ENCODE peak calls at places on chromosomes 2 and 18, in nine cellular contexts. Z is A549, C is heart right ventricle, N is BJ, T is tibial nerve, J is cardiac muscle cell, S is stomach, D is IMR-90, P is GM23338. M is an unnamed sample.

GRCh38 chr2:72112421-72112820 is 35.2 kb downstream of the CYP26B1 start:
- DNase-seq in Z (no peak), C (no peak), N (no peak), T (no peak), J (no peak), S (no peak), D (peak), P (no peak), M (no peak)

GRCh38 chr18:23900979-23901378 is 113.6 kb upstream of the TTC39C start:
- DNase-seq in Z (no peak), C (peak), N (no peak), T (no peak), J (no peak), S (no peak), D (no peak), P (peak), M (no peak)

GRCh38 chr2:7102831-7103230 is 185.6 kb downstream of the RNF144A start:
- DNase-seq in Z (no peak), C (no peak), N (no peak), T (no peak), J (no peak), S (no peak), D (no peak), P (no peak), M (no peak)

GRCh38 chr2:235095569-235095968 is 143.8 kb downstream of the SH3BP4 start:
- DNase-seq in Z (no peak), C (no peak), N (no peak), T (no peak), J (no peak), S (no peak), D (peak), P (no peak), M (no peak)

GRCh38 chr2:31170071-31170698 is 31.9 kb upstream of the GALNT14 start:
- DNase-seq in Z (peak), C (peak), N (peak), T (peak), J (peak), S (peak), D (peak), P (peak), M (peak)

GRCh38 chr2:177622516-177622915 is 229.9 kb downstream of the AGPS start:
- DNase-seq in Z (no peak), C (no peak), N (no peak), T (no peak), J (peak), S (no peak), D (no peak), P (peak), M (peak)

GRCh38 chr18:47149457-47150028 is 757 bp downstream of the HDHD2 start:
- DNase-seq in Z (peak), C (no peak), N (no peak), T (no peak), J (no peak), S (no peak), D (peak), P (peak), M (no peak)

GRCh38 chr2:159895258-159896209 is 97.5 kb upstream of the CD302 start:
- DNase-seq in Z (no peak), C (no peak), N (no peak), T (no peak), J (peak), S (no peak), D (peak), P (no peak), M (no peak)

GRCh38 chr2:11665510-11666362 is 4.3 kb downstream of the NTSR2 start:
- DNase-seq in Z (no peak), C (no peak), N (no peak), T (no peak), J (no peak), S (no peak), D (no peak), P (no peak), M (no peak)

GRCh38 chr2:64672708-64673107 is 19.0 kb upstream of the SERTAD2 start:
- DNase-seq in Z (no peak), C (no peak), N (no peak), T (no peak), J (no peak), S (no peak), D (no peak), P (no peak), M (no peak)

GRCh38 chr2:80546766-80547165 is 242.2 kb upstream of the LRRTM1 start:
- DNase-seq in Z (no peak), C (no peak), N (no peak), T (no peak), J (no peak), S (no peak), D (no peak), P (peak), M (no peak)

GRCh38 chr18:35713545-35713944 is 132.0 kb downstream of the GALNT1 start:
- DNase-seq in Z (no peak), C (no peak), N (peak), T (no peak), J (no peak), S (no peak), D (peak), P (no peak), M (no peak)

GRCh38 chr2:178282075-178282474 is 87.8 kb downstream of the OSBPL6 start:
- DNase-seq in Z (peak), C (no peak), N (no peak), T (no peak), J (no peak), S (no peak), D (peak), P (peak), M (no peak)

GRCh38 chr2:29640360-29640759 is 281.0 kb downstream of the ALK start:
- DNase-seq in Z (no peak), C (no peak), N (no peak), T (no peak), J (no peak), S (no peak), D (no peak), P (no peak), M (no peak)

GRCh38 chr2:1605102-1605501 is 139.2 kb downstream of the PXDN start:
- DNase-seq in Z (no peak), C (peak), N (no peak), T (no peak), J (no peak), S (no peak), D (peak), P (peak), M (peak)
- TF ChIP-seq CTCF in Z (no peak), C (no peak), N (no peak), T (no peak), J (no peak), S (no peak), D (no peak), P (no peak), M (no peak)

DNA sequence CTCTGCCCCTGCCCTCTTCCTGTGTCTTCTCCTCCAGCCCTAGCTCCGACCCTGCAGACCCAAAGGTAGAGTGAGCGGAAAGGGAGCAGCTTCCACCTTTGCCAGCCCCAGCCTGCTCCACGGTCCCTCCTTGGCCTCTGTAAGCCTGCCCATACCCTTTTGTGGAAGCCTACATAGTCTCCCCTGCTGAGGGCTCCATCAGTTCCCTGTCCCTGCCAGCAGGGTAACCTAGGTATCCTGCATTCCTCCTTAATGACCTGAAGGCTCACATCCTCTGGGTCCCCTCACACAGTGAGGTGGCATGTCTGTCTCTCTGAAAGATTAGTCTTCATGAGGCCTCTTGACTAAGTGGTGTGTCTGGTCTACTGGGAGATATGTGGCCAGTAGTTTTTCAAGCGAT is 20.5 kb upstream of the ACKR3 start:
- DNase-seq in Z (no peak), C (no peak), N (no peak), T (no peak), J (no peak), S (no peak), D (no peak), P (peak), M (no peak)
- TF ChIP-seq CTCF in Z (no peak), C (no peak), N (no peak), T (no peak), J (no peak), S (no peak), D (no peak), P (peak), M (no peak)

DNA sequence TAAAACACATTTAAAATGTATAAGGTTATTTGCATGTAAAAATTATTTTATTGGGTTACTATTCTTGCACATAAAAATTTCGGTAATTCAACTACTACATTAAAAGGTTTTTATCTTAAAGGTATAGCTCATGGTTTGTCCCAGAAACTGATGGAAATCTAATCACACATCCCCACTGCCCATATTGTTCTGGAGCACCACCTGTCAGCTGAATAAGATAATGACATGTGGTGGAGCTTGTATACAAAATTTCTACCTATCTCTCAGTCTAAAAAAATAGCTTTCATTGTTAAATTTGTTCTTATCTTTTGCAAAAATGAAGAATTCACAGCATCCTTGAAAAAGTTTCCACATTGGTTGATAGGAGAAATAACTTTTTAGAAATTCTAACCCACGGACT is 18.3 kb downstream of the ERBB4 start:
- DNase-seq in Z (peak), C (no peak), N (no peak), T (no peak), J (no peak), S (no peak), D (no peak), P (peak), M (no peak)
- TF ChIP-seq CTCF in Z (peak), C (peak), N (peak), T (peak), J (no peak), S (no peak), D (peak), P (peak), M (no peak)

GRCh38 chr2:238239872-238240760 is at the start of gene HES6:
- DNase-seq in Z (peak), C (peak), N (no peak), T (peak), J (peak), S (peak), D (peak), P (peak), M (peak)

GRCh38 chr2:238238311-238238765 is 1.5 kb downstream of the HES6 start:
- DNase-seq in Z (no peak), C (no peak), N (no peak), T (no peak), J (no peak), S (no peak), D (no peak), P (no peak), M (no peak)

GRCh38 chr2:238239552-238239871 is 326 bp downstream of the HES6 start:
- DNase-seq in Z (no peak), C (no peak), N (no peak), T (no peak), J (peak), S (no peak), D (no peak), P (peak), M (no peak)

GRCh38 chr2:238237441-238237840 is 2.4 kb downstream of the HES6 start:
- DNase-seq in Z (no peak), C (no peak), N (no peak), T (no peak), J (no peak), S (no peak), D (no peak), P (no peak), M (no peak)

DNA sequence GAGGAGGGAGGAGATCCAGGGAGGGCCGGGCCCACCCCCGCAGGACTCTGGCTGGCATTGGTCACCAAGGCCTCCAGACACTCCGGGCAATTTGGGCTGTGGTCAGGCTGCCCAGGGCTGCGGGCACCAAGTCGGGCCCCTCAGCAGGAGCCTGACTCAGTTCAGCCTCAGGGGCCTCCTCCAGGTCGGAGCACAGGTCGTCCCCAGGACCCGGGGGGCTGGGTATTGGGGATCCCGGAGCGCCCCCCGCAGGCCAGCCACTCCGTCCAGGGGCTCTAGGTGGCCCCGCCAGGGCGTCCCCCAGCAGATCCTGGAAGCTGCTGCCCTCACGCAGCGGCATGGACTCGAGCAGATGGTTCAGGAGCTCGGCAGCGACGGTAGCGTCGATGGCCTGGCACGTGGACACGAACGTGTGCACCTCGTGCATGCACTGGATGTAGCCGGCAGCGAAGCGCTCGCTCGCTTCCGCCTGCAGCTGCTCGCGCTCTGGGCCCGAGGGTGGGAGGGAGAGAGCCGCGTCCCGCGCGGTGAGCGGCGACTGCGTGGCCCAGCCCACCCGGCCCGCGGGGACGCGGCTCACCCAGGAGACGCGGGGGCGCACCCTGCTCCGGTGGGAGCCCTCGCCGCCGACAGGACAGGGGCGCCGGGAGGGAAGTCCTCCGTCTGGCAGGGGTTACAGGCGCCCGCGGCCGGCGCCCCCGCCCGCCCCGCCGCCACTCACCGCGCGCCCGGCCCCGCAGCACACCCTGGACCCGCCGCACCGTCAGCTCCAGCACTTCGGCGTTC is 879 bp downstream of the HES6 start:
- DNase-seq in Z (no peak), C (no peak), N (no peak), T (no peak), J (no peak), S (no peak), D (no peak), P (peak), M (peak)
- TF ChIP-seq CTCF in Z (no peak), C (no peak), N (no peak), T (no peak), J (no peak), S (no peak), D (no peak), P (no peak), M (peak)

DNA sequence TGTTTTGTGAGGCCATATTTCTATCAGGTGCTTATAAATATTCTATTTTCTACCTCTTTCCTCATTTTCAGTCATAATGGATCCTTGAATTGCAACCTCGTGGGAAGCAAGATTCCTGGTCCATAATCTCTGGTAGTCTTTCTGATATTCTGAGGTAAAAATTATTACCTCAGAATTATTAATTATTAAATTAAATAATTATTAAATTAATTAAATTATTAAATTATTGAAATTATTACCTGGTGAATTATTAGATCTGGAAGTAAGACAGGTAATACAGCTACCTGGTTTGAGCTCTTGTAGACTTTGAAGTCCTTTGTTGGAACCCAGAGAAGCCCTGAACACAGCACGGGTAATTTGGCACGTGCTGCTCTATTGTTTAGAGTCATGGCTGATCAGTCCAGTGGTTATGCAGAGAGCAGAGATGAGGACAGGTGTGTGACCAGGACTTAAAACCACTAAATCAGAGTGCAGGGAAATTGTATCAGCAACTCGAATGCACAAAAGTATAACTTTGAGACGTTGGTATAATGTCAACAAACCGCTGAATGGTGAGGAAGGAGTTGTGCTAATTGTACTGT is 46.8 kb upstream of the PTPRM start:
- DNase-seq in Z (no peak), C (no peak), N (no peak), T (no peak), J (no peak), S (no peak), D (no peak), P (no peak), M (no peak)
- TF ChIP-seq CTCF in Z (no peak), C (no peak), N (no peak), T (no peak), J (no peak), S (no peak), D (no peak), P (no peak), M (no peak)

DNA sequence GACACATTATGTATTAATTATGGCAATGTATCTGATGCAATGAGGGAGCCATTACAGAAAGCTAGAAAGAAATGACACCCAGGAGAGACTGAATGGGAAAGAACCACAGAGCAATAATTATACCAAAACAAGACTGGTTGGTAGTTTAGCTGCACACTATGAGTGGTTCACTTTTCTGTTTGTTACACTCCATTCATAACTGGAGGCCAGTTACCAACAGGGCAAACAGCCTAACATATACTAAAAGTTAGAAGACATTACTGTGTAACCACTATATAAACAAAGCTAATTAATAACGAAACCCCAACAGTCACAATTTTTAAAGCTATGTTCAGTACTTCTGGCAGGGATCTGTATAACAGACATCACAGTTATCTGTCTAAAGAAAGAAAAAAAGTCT is 49.4 kb downstream of the NBAS start:
- DNase-seq in Z (no peak), C (no peak), N (no peak), T (no peak), J (no peak), S (no peak), D (no peak), P (no peak), M (no peak)
- TF ChIP-seq CTCF in Z (no peak), C (no peak), N (no peak), T (no peak), J (no peak), S (no peak), D (no peak), P (no peak), M (no peak)

GRCh38 chr2:145811467-145812162 is 1291.7 kb upstream of the ZEB2 start:
- DNase-seq in Z (no peak), C (no peak), N (no peak), T (no peak), J (no peak), S (no peak), D (peak), P (no peak), M (no peak)

GRCh38 chr2:145818890-145819504 is 1299.1 kb upstream of the ZEB2 start:
- DNase-seq in Z (no peak), C (no peak), N (no peak), T (no peak), J (no peak), S (no peak), D (no peak), P (no peak), M (no peak)

GRCh38 chr2:145813481-145813880 is 1293.6 kb upstream of the ZEB2 start:
- DNase-seq in Z (no peak), C (no peak), N (no peak), T (no peak), J (peak), S (no peak), D (no peak), P (peak), M (no peak)

GRCh38 chr2:145812163-145812554 is 1292.2 kb upstream of the ZEB2 start:
- DNase-seq in Z (no peak), C (no peak), N (no peak), T (no peak), J (no peak), S (no peak), D (no peak), P (no peak), M (no peak)

DNA sequence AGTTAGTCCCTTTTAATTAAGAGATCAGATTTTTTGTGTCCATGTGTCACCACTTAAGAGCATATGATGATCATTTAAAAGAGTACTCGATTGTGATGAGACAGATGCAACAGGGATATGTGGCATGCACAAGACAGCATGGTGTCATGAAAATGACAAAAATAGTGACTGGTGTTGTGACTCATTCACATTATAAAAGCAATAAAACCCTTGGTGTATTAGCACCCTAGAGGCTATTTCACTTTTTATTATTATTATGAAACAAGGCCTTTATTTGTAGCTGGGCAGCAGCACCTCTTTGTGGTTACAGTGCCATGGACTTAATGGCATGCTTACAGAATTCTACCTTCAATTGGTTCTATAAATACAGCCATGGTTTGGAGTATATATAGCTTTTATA is 1296.0 kb upstream of the ZEB2 start:
- DNase-seq in Z (no peak), C (no peak), N (peak), T (no peak), J (no peak), S (no peak), D (no peak), P (no peak), M (no peak)
- TF ChIP-seq CTCF in Z (no peak), C (no peak), N (no peak), T (no peak), J (no peak), S (no peak), D (no peak), P (no peak), M (no peak)

DNA sequence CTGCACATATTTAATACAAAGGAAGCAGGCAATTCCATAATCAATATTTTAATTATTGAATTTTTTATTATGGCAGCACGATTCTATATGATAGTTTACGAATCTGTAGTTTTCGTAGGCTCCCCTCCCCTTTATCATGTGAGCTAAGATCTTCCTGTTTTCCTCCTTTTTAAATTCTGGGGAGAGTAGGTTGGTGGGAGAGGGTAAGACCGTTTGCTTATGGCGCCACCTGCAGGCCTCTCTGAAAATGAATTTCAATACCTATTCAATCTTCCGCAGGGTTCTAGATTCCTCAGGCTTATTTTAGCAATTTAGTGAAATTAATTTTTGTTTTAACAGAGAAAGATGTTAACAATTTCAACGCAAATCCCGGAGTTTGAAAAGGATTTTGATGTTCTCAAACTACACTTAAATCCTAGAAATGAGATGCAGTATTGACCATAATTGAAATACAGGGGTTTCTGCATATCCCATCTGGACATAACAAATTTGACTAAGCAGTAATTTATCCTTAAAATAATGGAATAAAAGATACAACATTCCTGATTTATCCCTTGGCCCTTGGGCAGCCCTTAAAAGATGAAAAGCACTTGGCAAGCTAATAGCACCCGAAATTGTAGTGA is 12.8 kb upstream of the GBX2 start:
- DNase-seq in Z (peak), C (peak), N (no peak), T (no peak), J (peak), S (peak), D (peak), P (peak), M (peak)
- TF ChIP-seq CTCF in Z (peak), C (peak), N (peak), T (peak), J (peak), S (peak), D (peak), P (peak), M (peak)